ENCODE peak calls at places on chromosomes 3 and 15, in nine cellular contexts. J is foreskin fibroblast, A is aorta, X is thoracic aorta, V is cardiac fibroblast, S is right cardiac atrium, U is neural progenitor cell, B is fibroblast of lung, O is tibial nerve. R is an unnamed sample.

GRCh38 chr15:36961956-36962355 is 138.4 kb downstream of the MEIS2 start:
- DNase-seq in U (no peak), S (no peak), X (no peak), J (no peak), O (no peak), A (no peak), B (no peak), V (peak; percentile 36), R (no peak)

GRCh38 chr3:33075996-33076395 is 20.9 kb downstream of the GLB1 start:
- DNase-seq in O (no peak), V (peak; percentile 39), A (no peak), B (peak; percentile 25), J (no peak), S (no peak), U (no peak), X (no peak), R (no peak)

GRCh38 chr15:50339717-50340116 is 15.3 kb downstream of the GABPB1 start:
- DNase-seq in U (no peak), X (no peak), V (no peak), J (no peak), S (no peak), B (no peak), A (no peak), O (no peak), R (no peak)

GRCh38 chr3:23761440-23761896 is 44.3 kb upstream of the UBE2E1 start:
- DNase-seq in V (peak; percentile 65), A (no peak), U (peak; percentile 56), X (no peak), S (no peak), J (peak; percentile 23), B (peak; percentile 52), O (no peak), R (peak; percentile 82)

GRCh38 chr3:123971416-123971815 is 10.4 kb upstream of the CCDC14 start:
- DNase-seq in U (no peak), O (no peak), A (no peak), J (no peak), X (no peak), S (no peak), B (no peak), V (no peak), R (no peak)

GRCh38 chr15:66956672-66957540 is 108.5 kb upstream of the SMAD3 start:
- DNase-seq in S (no peak), U (no peak), J (no peak), X (no peak), O (no peak), A (no peak), B (no peak), V (no peak), R (no peak)

GRCh38 chr3:142863010-142863787 is 25.7 kb downstream of the PCOLCE2 start:
- DNase-seq in V (peak; percentile 5), A (no peak), X (no peak), J (peak; percentile 14), B (no peak), S (no peak), U (peak; percentile 15), O (no peak), R (peak; percentile 57)

GRCh38 chr3:81758275-81758674 is 3.2 kb downstream of the GBE1 start:
- DNase-seq in U (no peak), J (peak; percentile 79), O (no peak), X (peak; percentile 20), B (peak; percentile 92), V (peak; percentile 83), A (no peak), S (no peak), R (no peak)

GRCh38 chr3:112306825-112307224 is 12.8 kb upstream of the SLC9C1 start:
- DNase-seq in X (no peak), S (no peak), V (no peak), J (no peak), A (no peak), O (no peak), B (no peak), U (no peak), R (no peak)

GRCh38 chr3:806006-806405 is 286.8 kb upstream of the CNTN6 start:
- DNase-seq in U (no peak), B (no peak), A (no peak), J (no peak), S (no peak), O (no peak), X (no peak), V (no peak), R (no peak)

GRCh38 chr15:73994912-73995622 is 551 bp downstream of the PML start:
- DNase-seq in U (no peak), A (peak; percentile 79), V (no peak), O (no peak), B (no peak), X (no peak), J (no peak), S (peak; percentile 77), R (peak; percentile 81)

GRCh38 chr3:160885791-160886286 is 129.8 kb downstream of the PPM1L start:
- DNase-seq in A (no peak), J (peak; percentile 7), B (peak; percentile 92), V (peak; percentile 61), X (no peak), S (peak; percentile 89), U (peak; percentile 59), O (peak; percentile 64), R (peak; percentile 24)

GRCh38 chr15:63395730-63396545 is 14.3 kb upstream of the CA12 start:
- DNase-seq in U (no peak), S (no peak), J (no peak), B (no peak), A (no peak), O (no peak), X (no peak), V (no peak), R (no peak)

GRCh38 chr15:24627443-24627842 is 48.1 kb upstream of the NPAP1 start:
- DNase-seq in J (no peak), U (no peak), X (no peak), S (no peak), O (no peak), A (no peak), B (no peak), V (no peak), R (no peak)

GRCh38 chr3:111335512-111335911 is 206.5 kb upstream of the CD96 start:
- DNase-seq in U (no peak), O (no peak), S (no peak), X (no peak), A (no peak), V (no peak), J (no peak), B (no peak), R (no peak)

DNA sequence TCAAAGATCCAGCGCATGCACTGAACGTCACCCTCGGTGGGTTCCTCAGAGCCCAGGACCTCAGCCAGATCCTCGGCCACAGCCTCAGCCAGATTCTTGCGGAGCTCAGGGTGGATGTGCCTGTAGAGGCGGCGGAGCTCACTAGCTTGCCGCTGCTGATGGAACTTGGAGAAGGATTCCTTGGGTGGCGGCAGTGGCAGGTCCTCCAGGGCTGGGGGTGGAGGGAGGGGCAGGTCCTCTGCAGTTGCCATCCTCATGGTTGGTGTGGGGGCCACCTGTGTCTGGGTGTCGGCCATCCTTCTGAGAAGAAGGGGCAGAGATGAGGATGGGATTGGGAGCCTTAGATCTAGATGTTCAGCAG is 3.3 kb downstream of the XIRP1 start:
- DNase-seq in X (no peak), B (no peak), V (no peak), U (no peak), J (no peak), A (no peak), S (no peak), O (no peak), R (no peak)
- H3K4me3 ChIP-seq in X (no peak overlapping the region), B (no peak overlapping the region), V (no peak overlapping the region), U (no peak overlapping the region), J (no peak overlapping the region), A (no peak overlapping the region), S (no peak overlapping the region), O (no peak overlapping the region), R (no peak overlapping the region)

GRCh38 chr3:183434503-183434902 is 6.1 kb upstream of the MCF2L2 start:
- DNase-seq in A (no peak), U (no peak), V (no peak), O (no peak), B (no peak), J (no peak), X (no peak), S (no peak), R (no peak)
- H3K4me3 ChIP-seq in A (no peak overlapping the region), U (peak overlapping the region; percentile 28), V (no peak overlapping the region), O (no peak overlapping the region), B (no peak overlapping the region), J (no peak overlapping the region), X (no peak overlapping the region), S (no peak overlapping the region), R (no peak overlapping the region)

GRCh38 chr3:45597581-45597980 is 3.0 kb downstream of the LIMD1 start:
- DNase-seq in A (peak; percentile 58), J (no peak), S (no peak), U (no peak), X (no peak), V (no peak), B (no peak), O (no peak), R (peak; percentile 8)
- H3K4me3 ChIP-seq in A (peak overlapping the region; percentile 12), J (peak overlapping the region; percentile 6), S (no peak overlapping the region), U (no peak overlapping the region), X (peak overlapping the region; percentile 89), V (no peak overlapping the region), B (peak overlapping the region; percentile 64), O (peak overlapping the region; percentile 67), R (peak overlapping the region; percentile 43)

GRCh38 chr15:45427085-45427484 is 48.7 kb upstream of the GATM start:
- DNase-seq in B (no peak), U (no peak), A (no peak), J (no peak), V (no peak), X (no peak), O (no peak), S (no peak), R (no peak)

GRCh38 chr15:45434168-45434567 is 55.8 kb upstream of the GATM start:
- DNase-seq in A (no peak), J (no peak), X (no peak), O (no peak), V (no peak), B (peak; percentile 75), U (no peak), S (no peak), R (no peak)

GRCh38 chr15:45428491-45428890 is 50.1 kb upstream of the GATM start:
- DNase-seq in B (no peak), S (no peak), A (no peak), U (no peak), X (no peak), O (no peak), V (no peak), J (no peak), R (no peak)

GRCh38 chr15:45431502-45431901 is 53.2 kb upstream of the GATM start:
- DNase-seq in B (no peak), S (no peak), J (no peak), X (no peak), O (no peak), A (no peak), V (no peak), U (no peak), R (peak; percentile 18)

DNA sequence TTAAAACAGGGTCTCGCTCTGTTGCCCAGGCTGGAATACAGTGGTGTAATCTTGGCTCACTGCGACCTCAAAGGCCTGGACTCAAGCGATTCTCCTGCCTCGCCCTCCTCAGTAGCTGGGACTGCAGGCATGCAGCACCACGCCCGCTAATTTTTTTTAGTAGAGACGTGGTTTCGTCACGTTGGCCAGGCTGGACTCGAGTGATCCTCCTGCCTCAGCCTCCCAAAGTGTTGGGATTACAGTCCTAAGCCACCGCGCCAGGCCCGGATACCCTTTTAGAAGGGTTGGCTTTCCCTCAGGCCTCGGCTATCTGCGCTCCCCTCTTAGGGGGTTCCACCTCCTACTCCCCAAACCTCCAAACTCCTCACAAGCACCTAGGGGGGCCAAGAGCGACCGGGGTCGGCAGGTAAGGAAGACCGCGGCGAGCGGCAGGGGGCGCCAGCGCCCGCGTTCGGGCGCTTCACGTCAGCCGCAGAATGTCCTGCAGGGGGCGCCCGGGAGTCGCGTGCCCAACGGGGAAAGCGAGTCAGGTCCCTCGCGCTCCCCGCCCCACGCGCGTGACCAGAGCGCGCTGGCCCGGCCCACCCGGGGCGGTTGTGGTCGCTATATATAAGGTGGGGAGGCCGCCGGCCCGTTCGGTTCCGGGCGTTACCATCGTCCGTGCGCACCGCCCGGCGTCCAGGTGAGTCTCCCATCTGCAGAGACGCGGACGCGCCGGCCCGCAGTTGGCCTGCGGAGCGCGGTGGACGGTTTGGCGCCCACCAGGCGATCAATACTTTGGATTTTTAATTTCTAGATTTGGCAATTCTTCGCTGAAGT is 51.8 kb upstream of the GATM start:
- DNase-seq in B (peak; percentile 55), O (peak; percentile 33), V (peak; percentile 66), U (peak; percentile 83), X (no peak), J (peak; percentile 25), A (peak; percentile 93), S (peak; percentile 90), R (peak; percentile 58)
- H3K4me3 ChIP-seq in B (peak overlapping the region; percentile 39), O (peak overlapping the region; percentile 50), V (peak overlapping the region; percentile 38), U (peak overlapping the region; percentile 45), X (peak overlapping the region; percentile 69), J (peak overlapping the region; percentile 57), A (no peak overlapping the region), S (peak overlapping the region; percentile 58), R (no peak overlapping the region)

R was measured in NB4.